ENCODE peak calls at places on chromosomes 4 and X, in eight cellular contexts. X is stomach, F is vagina, P is prostate gland, K is sigmoid colon, L is spleen, N is breast epithelium, Z is HepG2. I is an unnamed sample.
A peak's percentile ranks its signal among the peaks of the same experiment; 100 is the strongest.

GRCh38 chrX:148466292-148466691 is 34.1 kb upstream of the AFF2 start:
- DNase-seq in X (no peak), F (no peak), P (no peak), K (no peak), L (no peak), N (no peak), Z (no peak), I (no peak)

GRCh38 chrX:38347136-38347535 is 5.3 kb upstream of the OTC start:
- DNase-seq in X (no peak), F (no peak), P (no peak), K (no peak), L (no peak), N (no peak), Z (no peak), I (no peak)

GRCh38 chr4:6962211-6963041 is 52.8 kb downstream of the TBC1D14 start:
- DNase-seq in X (peak; percentile 56), F (no peak), P (no peak), K (no peak), L (no peak), N (peak; percentile 41), Z (no peak), I (no peak)

GRCh38 chr4:148443550-148444295 is 1.5 kb upstream of the NR3C2 start:
- DNase-seq in X (peak; percentile 44), F (no peak), P (peak; percentile 14), K (peak; percentile 83), L (peak; percentile 89), N (no peak), Z (no peak), I (peak; percentile 40)

GRCh38 chrX:20139966-20140365 is 1.7 kb downstream of the EIF1AX start:
- DNase-seq in X (no peak), F (no peak), P (no peak), K (no peak), L (no peak), N (no peak), Z (no peak), I (no peak)

GRCh38 chr4:80336582-80336981 is 1.1 kb downstream of the CFAP299 start:
- DNase-seq in X (no peak), F (no peak), P (peak; percentile 19), K (peak; percentile 57), L (peak; percentile 20), N (no peak), Z (peak; percentile 13), I (peak; percentile 14)

GRCh38 chr4:93718233-93718632 is 110.3 kb upstream of the ATOH1 start:
- DNase-seq in X (no peak), F (no peak), P (no peak), K (no peak), L (no peak), N (no peak), Z (no peak), I (no peak)

GRCh38 chrX:101999644-102000539 is 68.1 kb upstream of the ZMAT1 start:
- DNase-seq in X (no peak), F (no peak), P (no peak), K (no peak), L (no peak), N (no peak), Z (no peak), I (no peak)

GRCh38 chrX:13215729-13216128 is 104.1 kb downstream of the ATXN3L start:
- DNase-seq in X (no peak), F (no peak), P (no peak), K (no peak), L (no peak), N (no peak), Z (no peak), I (no peak)

GRCh38 chrX:136880003-136880451 is 498 bp downstream of the RBMX start:
- DNase-seq in X (no peak), F (no peak), P (peak; percentile 4), K (no peak), L (peak; percentile 79), N (no peak), Z (no peak), I (peak; percentile 19)

GRCh38 chr4:177442623-177443155 is 452 bp upstream of the AGA start:
- DNase-seq in X (no peak), F (no peak), P (no peak), K (no peak), L (no peak), N (no peak), Z (peak; percentile 8), I (no peak)

GRCh38 chr4:173917255-173917960 is 366.1 kb downstream of the FBXO8 start:
- DNase-seq in X (no peak), F (no peak), P (no peak), K (no peak), L (no peak), N (no peak), Z (no peak), I (no peak)

GRCh38 chr4:43560047-43560446 is 667.5 kb downstream of the GRXCR1 start:
- DNase-seq in X (no peak), F (no peak), P (no peak), K (no peak), L (no peak), N (no peak), Z (no peak), I (no peak)

GRCh38 chr4:52110171-52110570 is 59.1 kb downstream of the SPATA18 start:
- DNase-seq in X (no peak), F (no peak), P (no peak), K (no peak), L (no peak), N (no peak), Z (no peak), I (no peak)

GRCh38 chr4:74189331-74190043 is 31.6 kb downstream of the MTHFD2L start:
- DNase-seq in X (no peak), F (no peak), P (no peak), K (no peak), L (no peak), N (no peak), Z (peak; percentile 64), I (no peak)

GRCh38 chrX:1385251-1385794 is 6.6 kb downstream of the SLC25A6 start:
- DNase-seq in X (no peak), F (no peak), P (no peak), K (peak; percentile 53), L (peak; percentile 68), N (no peak), Z (no peak), I (no peak)

GRCh38 chr4:95153182-95153581 is 395.4 kb downstream of the BMPR1B start:
- DNase-seq in X (no peak), F (no peak), P (no peak), K (no peak), L (no peak), N (no peak), Z (no peak), I (no peak)

GRCh38 chr4:90950385-90950841 is 823.2 kb downstream of the CCSER1 start:
- DNase-seq in X (no peak), F (no peak), P (no peak), K (no peak), L (no peak), N (no peak), Z (no peak), I (no peak)

GRCh38 chr4:124079174-124079780 is 633.3 kb downstream of the ANKRD50 start:
- DNase-seq in X (no peak), F (no peak), P (no peak), K (no peak), L (no peak), N (no peak), Z (no peak), I (no peak)

DNA sequence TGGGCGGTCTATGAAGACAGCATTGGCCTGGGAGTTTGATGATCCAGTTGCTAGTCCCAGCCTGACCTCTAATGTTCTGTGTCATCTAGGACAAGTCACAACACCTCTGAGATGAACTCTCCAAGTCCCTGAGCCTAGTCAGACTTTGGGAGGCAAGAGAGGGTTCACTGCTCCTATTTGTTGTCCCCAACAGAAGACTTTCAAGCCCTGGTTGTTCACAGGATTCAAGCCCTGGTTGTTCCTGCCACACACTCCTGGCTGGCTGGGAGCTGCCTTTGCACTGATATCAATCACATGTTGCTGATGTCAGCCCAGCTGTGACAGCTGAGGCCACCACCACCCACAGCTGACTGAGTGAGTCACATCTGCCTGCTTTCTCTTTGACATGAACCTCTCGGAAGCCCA is 253.2 kb upstream of the RASGEF1B start:
- DNase-seq in X (peak; percentile 65), F (no peak), P (no peak), K (peak; percentile 74), L (peak; percentile 76), N (no peak), Z (peak; percentile 7), I (peak; percentile 53)
- TF ChIP-seq CTCF in X (no peak), F (no peak), P (no peak), K (no peak), L (no peak), N (no peak), Z (no peak), I (no peak)

DNA sequence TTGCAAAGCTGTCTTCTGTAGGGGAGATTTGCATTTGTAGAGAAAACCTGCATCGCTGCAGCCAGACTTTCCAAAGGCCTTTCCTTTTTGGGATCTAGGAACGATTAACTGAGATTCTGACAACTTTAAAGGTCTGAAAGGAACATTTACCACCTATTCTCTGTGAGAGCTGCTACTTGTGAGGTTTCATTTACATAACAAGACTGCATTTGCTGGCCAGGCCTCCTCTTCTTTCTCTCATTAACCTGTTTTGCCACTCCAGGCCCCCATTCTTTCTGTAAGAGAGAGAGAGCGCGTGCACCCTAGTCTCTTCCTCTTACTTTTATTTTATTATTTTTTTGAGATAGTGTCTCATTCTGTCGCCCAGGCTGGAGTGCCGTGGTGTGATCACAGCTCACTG is 31.6 kb downstream of the TMEM31 start:
- DNase-seq in X (no peak), F (no peak), P (no peak), K (no peak), L (no peak), N (no peak), Z (no peak), I (no peak)
- H3K4me3 ChIP-seq in X (no peak overlapping the region), F (no peak overlapping the region), P (no peak overlapping the region), K (no peak overlapping the region), L (no peak overlapping the region), N (no peak overlapping the region), Z (no peak overlapping the region), I (no peak overlapping the region)

GRCh38 chr4:155875878-155876277 is 9.8 kb upstream of the ASIC5 start:
- DNase-seq in X (no peak), F (no peak), P (no peak), K (no peak), L (no peak), N (no peak), Z (no peak), I (no peak)
- TF ChIP-seq POLR2AphosphoS5 in X (no peak), F (no peak), P (no peak), K (no peak), L (no peak), N (no peak), Z (no peak), I (no peak)

GRCh38 chr4:3011456-3012220 is 48.3 kb downstream of the GRK4 start:
- DNase-seq in X (no peak), F (no peak), P (no peak), K (no peak), L (no peak), N (no peak), Z (no peak), I (no peak)

GRCh38 chr4:3010998-3011397 is 47.6 kb downstream of the GRK4 start:
- DNase-seq in X (no peak), F (no peak), P (no peak), K (no peak), L (no peak), N (no peak), Z (no peak), I (no peak)

GRCh38 chr4:3010577-3010976 is 47.2 kb downstream of the GRK4 start:
- DNase-seq in X (no peak), F (no peak), P (no peak), K (no peak), L (no peak), N (no peak), Z (no peak), I (no peak)

GRCh38 chr4:3007724-3008123 is 44.4 kb downstream of the GRK4 start:
- DNase-seq in X (no peak), F (no peak), P (no peak), K (no peak), L (no peak), N (no peak), Z (no peak), I (no peak)

GRCh38 chr4:3009422-3009821 is 46.1 kb downstream of the GRK4 start:
- DNase-seq in X (no peak), F (no peak), P (no peak), K (no peak), L (no peak), N (no peak), Z (peak; percentile 84), I (no peak)
- TF ChIP-seq CTCF in X (no peak), F (no peak), P (no peak), K (no peak), L (no peak), N (no peak), Z (peak; percentile 61), I (no peak)

I was measured in transverse colon.